ENCODE peak calls at places on chromosomes 7 and 10, in eight cellular contexts. K, M, X, V, N, Y, L and J are unnamed samples.

GRCh38 chr10:653991-654646 is 35.3 kb downstream of the DIP2C start:
- DNase-seq in Y (no peak), N (no peak), V (no peak), M (no peak), L (no peak), X (no peak), K (no peak), J (no peak)

GRCh38 chr10:1527951-1528350 is 209.4 kb downstream of the ADARB2 start:
- DNase-seq in N (no peak), Y (no peak), K (no peak), M (no peak), L (no peak), X (no peak), V (no peak), J (no peak)

GRCh38 chr10:6347391-6347951 is 144.7 kb downstream of the PFKFB3 start:
- DNase-seq in X (no peak), N (peak), K (no peak), L (no peak), V (no peak), Y (peak), M (peak), J (no peak)

GRCh38 chr10:5481121-5481520 is 18.2 kb downstream of the CALML5 start:
- DNase-seq in K (no peak), X (no peak), Y (no peak), L (no peak), V (no peak), N (no peak), M (no peak), J (no peak)

GRCh38 chr7:98265841-98266271 is 13.8 kb upstream of the TECPR1 start:
- DNase-seq in Y (no peak), X (peak), M (no peak), V (no peak), K (no peak), L (no peak), N (no peak), J (no peak)

GRCh38 chr7:4406288-4407058 is 275.6 kb upstream of the FOXK1 start:
- DNase-seq in Y (no peak), M (no peak), L (no peak), N (no peak), X (no peak), V (no peak), K (no peak), J (no peak)

GRCh38 chr10:114307731-114308130 is 68.7 kb downstream of the VWA2 start:
- DNase-seq in X (no peak), Y (no peak), L (no peak), V (no peak), M (no peak), K (no peak), N (no peak), J (no peak)

GRCh38 chr7:159321278-159321677 is 176.6 kb upstream of the VIPR2 start:
- DNase-seq in Y (no peak), V (no peak), X (no peak), N (no peak), K (no peak), M (no peak), L (no peak), J (no peak)

GRCh38 chr7:151339651-151340377 is 1.8 kb upstream of the NUB1 start:
- DNase-seq in X (no peak), N (no peak), V (no peak), L (no peak), M (no peak), Y (no peak), K (no peak), J (no peak)

GRCh38 chr7:106054971-106055370 is 57.1 kb downstream of the SYPL1 start:
- DNase-seq in K (no peak), M (no peak), N (no peak), Y (no peak), L (no peak), X (no peak), V (no peak), J (no peak)

GRCh38 chr7:105206985-105207384 is 181.7 kb downstream of the SRPK2 start:
- DNase-seq in X (no peak), Y (no peak), V (no peak), K (no peak), N (no peak), L (no peak), M (no peak), J (no peak)

GRCh38 chr7:46696741-46697140 is 775.7 kb upstream of the IGFBP3 start:
- DNase-seq in V (no peak), Y (no peak), N (no peak), L (no peak), X (no peak), K (no peak), M (no peak), J (no peak)

GRCh38 chr10:120221873-120222485 is 235.0 kb upstream of the PLPP4 start:
- DNase-seq in M (peak), L (no peak), V (no peak), X (peak), N (no peak), K (peak), Y (no peak), J (no peak)

GRCh38 chr10:15112657-15113056 is 15.5 kb downstream of the RPP38 start:
- DNase-seq in Y (no peak), K (no peak), M (peak), X (no peak), N (no peak), L (no peak), V (no peak), J (no peak)

GRCh38 chr10:74642901-74643585 is 183.4 kb upstream of the KAT6B start:
- DNase-seq in M (no peak), N (no peak), L (no peak), V (no peak), X (no peak), Y (no peak), K (no peak), J (no peak)

GRCh38 chr7:121456785-121457359 is 60.8 kb upstream of the FAM3C start:
- DNase-seq in X (no peak), N (no peak), K (no peak), Y (no peak), M (no peak), L (no peak), V (no peak), J (no peak)

GRCh38 chr10:15060638-15061037 is 16.9 kb downstream of the OLAH start:
- DNase-seq in N (no peak), K (no peak), M (no peak), Y (no peak), V (no peak), X (no peak), L (no peak), J (no peak)

GRCh38 chr7:107725138-107725740 is 18.7 kb upstream of the CBLL1 start:
- DNase-seq in Y (no peak), V (peak), N (peak), M (peak), X (peak), K (peak), L (peak), J (peak)

GRCh38 chr7:122268101-122268500 is 36.4 kb downstream of the FEZF1 start:
- DNase-seq in X (no peak), K (no peak), M (no peak), V (no peak), N (no peak), Y (no peak), L (no peak), J (no peak)

GRCh38 chr7:26681819-26682418 is 182.5 kb downstream of the SKAP2 start:
- DNase-seq in V (peak), X (peak), L (no peak), K (peak), Y (no peak), N (no peak), M (peak), J (no peak)

GRCh38 chr7:31002256-31002655 is 38.5 kb downstream of the GHRHR start:
- DNase-seq in K (peak), V (no peak), N (no peak), M (no peak), L (no peak), Y (no peak), X (no peak), J (no peak)

GRCh38 chr7:132140341-132140740 is 435.9 kb downstream of the PLXNA4 start:
- DNase-seq in L (no peak), V (no peak), K (peak), M (no peak), N (no peak), X (no peak), Y (no peak), J (no peak)

GRCh38 chr10:92822060-92822634 is 26.2 kb upstream of the EXOC6 start:
- DNase-seq in Y (no peak), M (no peak), X (peak), V (no peak), K (peak), L (peak), N (no peak), J (no peak)

GRCh38 chr10:4828005-4828404 is 2.0 kb downstream of the AKR1E2 start:
- DNase-seq in V (no peak), L (no peak), Y (no peak), N (no peak), K (no peak), M (no peak), X (no peak), J (no peak)